ENCODE peak calls at places on chromosomes 7 and 10, in ten cellular contexts. Z, C, J, B, L, K, G, O, D and Y are unnamed samples.

GRCh38 chr10:43793714-43794113 is 145.0 kb upstream of the ZNF32 start:
- DNase-seq in D (no peak), O (no peak), L (no peak), J (no peak), G (no peak), Z (no peak), K (no peak), C (no peak), B (peak; percentile 48), Y (no peak)

GRCh38 chr7:101597941-101598340 is 31.2 kb downstream of the MYL10 start:
- DNase-seq in J (no peak), G (no peak), Z (no peak), C (no peak), K (no peak), D (no peak), L (no peak), O (no peak), B (no peak), Y (no peak)

GRCh38 chr7:6576024-6576866 is 1.0 kb upstream of the ZDHHC4 start:
- DNase-seq in Z (no peak), O (no peak), G (no peak), K (no peak), C (no peak), D (no peak), L (no peak), J (no peak), B (no peak), Y (no peak)

GRCh38 chr7:44709945-44710596 is 38.6 kb upstream of the ZMIZ2 start:
- DNase-seq in J (no peak), L (no peak), D (no peak), B (no peak), C (no peak), O (no peak), Z (no peak), K (no peak), G (no peak), Y (no peak)

GRCh38 chr10:110337906-110338305 is 33.2 kb upstream of the SMNDC1 start:
- DNase-seq in Z (no peak), D (no peak), B (peak; percentile 46), J (no peak), L (no peak), G (no peak), K (no peak), O (no peak), C (no peak), Y (no peak)

GRCh38 chr10:4546500-4546899 is 279.5 kb upstream of the AKR1E2 start:
- DNase-seq in K (no peak), J (no peak), C (no peak), Z (no peak), G (no peak), B (peak; percentile 70), D (no peak), O (peak; percentile 98), L (no peak), Y (no peak)

GRCh38 chr7:28573751-28574295 is 161.5 kb downstream of the CREB5 start:
- DNase-seq in O (peak; percentile 80), C (no peak), B (peak; percentile 47), J (no peak), K (no peak), L (no peak), G (no peak), Z (no peak), D (no peak), Y (no peak)

GRCh38 chr7:15525652-15526263 is 36.1 kb downstream of the AGMO start:
- DNase-seq in D (no peak), B (no peak), L (no peak), Z (no peak), G (no peak), O (no peak), K (no peak), J (no peak), C (no peak), Y (no peak)

GRCh38 chr10:43825421-43825820 is 176.7 kb upstream of the ZNF32 start:
- DNase-seq in L (no peak), Z (no peak), C (no peak), D (no peak), O (no peak), J (no peak), G (no peak), B (no peak), K (no peak), Y (no peak)

GRCh38 chr7:23247602-23248335 is 1.2 kb downstream of the GPNMB start:
- DNase-seq in L (no peak), J (peak; percentile 74), O (no peak), Z (no peak), D (peak; percentile 9), G (no peak), C (no peak), B (no peak), K (peak; percentile 28), Y (no peak)

GRCh38 chr10:44264244-44264643 is 120.7 kb downstream of the CXCL12 start:
- DNase-seq in L (no peak), C (no peak), Z (no peak), K (no peak), O (no peak), D (no peak), J (no peak), G (no peak), B (no peak), Y (no peak)

GRCh38 chr10:13990392-13990805 is 340.3 kb downstream of the FRMD4A start:
- DNase-seq in D (peak; percentile 26), L (no peak), Z (no peak), K (no peak), J (no peak), B (no peak), C (no peak), G (no peak), O (no peak), Y (no peak)

GRCh38 chr7:41316410-41316809 is 386.5 kb downstream of the INHBA start:
- DNase-seq in K (peak; percentile 47), Z (no peak), L (no peak), D (no peak), J (no peak), O (no peak), B (no peak), C (no peak), G (no peak), Y (no peak)

GRCh38 chr10:1550291-1550595 is 187.1 kb downstream of the ADARB2 start:
- DNase-seq in C (no peak), Z (no peak), J (no peak), K (no peak), G (no peak), L (no peak), B (no peak), O (no peak), D (no peak), Y (no peak)

GRCh38 chr7:124085168-124085567 is 52.3 kb upstream of the TMEM229A start:
- DNase-seq in C (no peak), O (no peak), Z (no peak), G (no peak), J (no peak), K (peak; percentile 93), B (no peak), L (no peak), D (peak; percentile 48), Y (no peak)

GRCh38 chr10:62805139-62806092 is 896 bp downstream of the ADO start:
- DNase-seq in D (no peak), L (peak; percentile 64), C (peak; percentile 69), G (no peak), O (peak; percentile 58), J (peak; percentile 71), K (no peak), B (no peak), Z (peak; percentile 70), Y (no peak)

GRCh38 chr10:110260746-110261477 is 43.8 kb downstream of the SMNDC1 start:
- DNase-seq in B (no peak), Z (no peak), K (no peak), O (no peak), G (no peak), L (no peak), D (no peak), J (no peak), C (no peak), Y (no peak)

GRCh38 chr7:95199779-95200558 is 124.4 kb downstream of the PON1 start:
- DNase-seq in C (no peak), L (peak; percentile 78), O (peak; percentile 72), G (no peak), J (no peak), D (peak; percentile 82), Z (no peak), K (peak; percentile 85), B (peak; percentile 44), Y (no peak)

GRCh38 chr10:52187521-52188258 is 126.4 kb upstream of the DKK1 start:
- DNase-seq in K (no peak), L (no peak), O (no peak), D (no peak), B (peak; percentile 25), C (no peak), J (no peak), G (no peak), Z (no peak), Y (no peak)

GRCh38 chr10:14356921-14357320 is 26.2 kb upstream of the FRMD4A start:
- DNase-seq in J (no peak), O (peak; percentile 57), D (no peak), C (no peak), L (peak; percentile 26), B (peak; percentile 59), G (no peak), Z (no peak), K (no peak), Y (no peak)

GRCh38 chr7:122136033-122136432 is 8.0 kb downstream of the AASS start:
- DNase-seq in O (no peak), J (no peak), L (no peak), Z (no peak), D (no peak), B (no peak), G (no peak), K (no peak), C (no peak), Y (no peak)

GRCh38 chr10:10942441-10942840 is 75.2 kb upstream of the CELF2 start:
- DNase-seq in B (peak; percentile 10), D (no peak), L (no peak), K (no peak), G (no peak), Z (no peak), C (no peak), J (no peak), O (no peak), Y (no peak)

GRCh38 chr7:102277901-102278300 is 8.8 kb upstream of the SH2B2 start:
- DNase-seq in G (no peak), C (no peak), B (no peak), D (no peak), K (no peak), J (no peak), O (no peak), L (no peak), Z (no peak), Y (no peak)

GRCh38 chr10:50416181-50416824 is 165.0 kb upstream of the ASAH2 start:
- DNase-seq in K (no peak), D (no peak), J (no peak), L (peak; percentile 29), G (no peak), O (no peak), Z (no peak), C (no peak), B (no peak), Y (no peak)

GRCh38 chr10:94062611-94063010 is 68.9 kb downstream of the PLCE1 start:
- DNase-seq in C (no peak), J (no peak), K (no peak), B (no peak), D (no peak), L (no peak), G (no peak), O (no peak), Z (no peak), Y (no peak)

GRCh38 chr7:77247206-77247850 is 47.7 kb upstream of the FGL2 start:
- DNase-seq in K (peak; percentile 58), C (peak; percentile 89), O (peak; percentile 58), G (peak; percentile 69), B (peak; percentile 50), J (peak; percentile 77), Z (peak; percentile 93), L (peak; percentile 89), D (peak; percentile 32), Y (peak; percentile 87)

GRCh38 chr7:44486693-44487092 is 3.8 kb downstream of the NUDCD3 start:
- DNase-seq in L (no peak), G (no peak), K (no peak), Z (no peak), B (peak; percentile 31), C (no peak), D (peak; percentile 11), O (peak; percentile 38), J (no peak), Y (no peak)

GRCh38 chr7:111803015-111803758 is 240.9 kb upstream of the IMMP2L start:
- DNase-seq in Z (no peak), G (no peak), K (no peak), J (no peak), B (no peak), C (no peak), O (no peak), D (no peak), L (no peak), Y (no peak)